ENCODE peak calls at places on chromosomes 4 and X, in four cellular contexts. A is lower leg skin, K is KBM-7, U is Right ventricle myocardium inferior. W is an unnamed sample.

GRCh38 chr4:17584502-17585213 is 7.7 kb downstream of the LAP3 start:
- DNase-seq in A (no peak), K (no peak), U (no peak), W (no peak)

GRCh38 chrX:40663880-40664630 is 16.7 kb upstream of the CXorf38 start:
- DNase-seq in A (no peak), K (no peak), U (no peak), W (no peak)

GRCh38 chr4:77358315-77358928 is 201.4 kb downstream of the CCNG2 start:
- DNase-seq in A (no peak), K (peak), U (no peak), W (peak)

GRCh38 chrX:36867143-36867542 is 141.0 kb upstream of the FAM47C start:
- DNase-seq in A (no peak), K (peak), U (no peak), W (peak)

GRCh38 chr4:129972257-129972656 is 876.3 kb downstream of the C4orf33 start:
- DNase-seq in A (no peak), K (peak), U (no peak), W (no peak)

GRCh38 chrX:107894038-107894437 is 68.4 kb downstream of the MID2 start:
- DNase-seq in A (no peak), K (peak), U (no peak), W (peak)

GRCh38 chr4:48016141-48017107 is at the start of the genes CNGA1 and NIPAL1:
- DNase-seq in A (peak), K (peak), U (peak), W (peak)

GRCh38 chr4:39024311-39024865 is 7.8 kb downstream of the TMEM156 start:
- DNase-seq in A (no peak), K (no peak), U (no peak), W (no peak)

GRCh38 chrX:19566359-19567141 is 51.2 kb upstream of the MAP3K15 start:
- DNase-seq in A (no peak), K (peak), U (no peak), W (peak)

GRCh38 chr4:47451657-47452056 is 11.8 kb downstream of the COMMD8 start:
- DNase-seq in A (no peak), K (no peak), U (no peak), W (no peak)

GRCh38 chr4:7854697-7855370 is 84.8 kb downstream of the AFAP1 start:
- DNase-seq in A (no peak), K (no peak), U (no peak), W (no peak)

GRCh38 chr4:96383349-96383748 is 543.5 kb downstream of the PDHA2 start:
- DNase-seq in A (no peak), K (no peak), U (no peak), W (no peak)

GRCh38 chr4:105145059-105145912 is 1.4 kb upstream of the TET2 start:
- DNase-seq in A (no peak), K (peak), U (no peak), W (peak)

GRCh38 chr4:81214518-81215218 is 354 bp downstream of the PRKG2 start:
- DNase-seq in A (peak), K (no peak), U (no peak), W (no peak)

GRCh38 chr4:5143940-5144339 is 92.7 kb downstream of the STK32B start:
- DNase-seq in A (peak), K (no peak), U (no peak), W (no peak)

GRCh38 chr4:94400191-94400590 is 51.6 kb upstream of the PDLIM5 start:
- DNase-seq in A (no peak), K (no peak), U (no peak), W (no peak)

GRCh38 chrX:130793966-130794365 is 109.0 kb downstream of the ENOX2 start:
- DNase-seq in A (no peak), K (no peak), U (no peak), W (no peak)

GRCh38 chr4:101191302-101192098 is 155.8 kb downstream of the PPP3CA start:
- DNase-seq in A (peak), K (no peak), U (peak), W (no peak)

GRCh38 chr4:154349829-154350228 is 141.8 kb downstream of the DCHS2 start:
- DNase-seq in A (no peak), K (peak), U (no peak), W (peak)

GRCh38 chrX:153865321-153865580 is 20.7 kb downstream of the L1CAM start:
- DNase-seq in A (no peak), K (no peak), U (no peak), W (no peak)

GRCh38 chr4:152106113-152106763 is 345.4 kb upstream of the GATB start:
- DNase-seq in A (peak), K (no peak), U (peak), W (no peak)

GRCh38 chr4:40149960-40150385 is 46.9 kb upstream of the RHOH start:
- DNase-seq in A (no peak), K (peak), U (no peak), W (peak)

GRCh38 chr4:138259801-138260200 is 17.7 kb upstream of the SLC7A11 start:
- DNase-seq in A (no peak), K (no peak), U (no peak), W (no peak)

GRCh38 chr4:18138076-18138665 is 116.6 kb upstream of the LCORL start:
- DNase-seq in A (no peak), K (no peak), U (no peak), W (no peak)

GRCh38 chr4:153963216-153963615 is 174.3 kb upstream of the SFRP2 start:
- DNase-seq in A (no peak), K (no peak), U (no peak), W (no peak)

GRCh38 chr4:175622887-175623286 is 189.2 kb downstream of the GPM6A start:
- DNase-seq in A (no peak), K (no peak), U (no peak), W (peak)

GRCh38 chrX:53262918-53263394 is 18.4 kb downstream of the IQSEC2 start:
- DNase-seq in A (no peak), K (peak), U (no peak), W (no peak)

GRCh38 chr4:5037553-5038551 is 13.4 kb upstream of the STK32B start:
- DNase-seq in A (peak), K (peak), U (no peak), W (no peak)

GRCh38 chr4:182318256-182318655 is 75.1 kb downstream of the TENM3 start:
- DNase-seq in A (no peak), K (no peak), U (no peak), W (no peak)

GRCh38 chr4:15707363-15707715 is 4.5 kb downstream of the BST1 start:
- DNase-seq in A (no peak), K (no peak), U (no peak), W (no peak)

GRCh38 chr4:169621754-169622481 is 1.5 kb downstream of the CLCN3 start:
- DNase-seq in A (no peak), K (peak), U (no peak), W (peak)

GRCh38 chr4:146648384-146648783 is 9.7 kb downstream of the POU4F2 start:
- DNase-seq in A (no peak), K (no peak), U (no peak), W (no peak)

GRCh38 chr4:57233391-57233790 is 123.2 kb upstream of the IGFBP7 start:
- DNase-seq in A (no peak), K (no peak), U (no peak), W (no peak)

W was measured in NAMALWA.